ENCODE peak calls at places on chromosomes 16 and 17, in six cellular contexts. F is H1, J is SK-N-SH, H is GM12878, U is K562, Q is HepG2. E is an unnamed sample.

GRCh38 chr17:73710095-73710592 is 65.9 kb upstream of the SDK2 start:
- DNase-seq in F (peak), J (peak), H (peak), U (peak), Q (peak), E (peak)

GRCh38 chr16:86732621-86733297 is 154.4 kb downstream of the FOXL1 start:
- DNase-seq in F (peak), J (no peak), H (no peak), U (no peak), Q (no peak), E (no peak)

GRCh38 chr17:3735515-3735914 is 11.8 kb downstream of the HASPIN start:
- DNase-seq in F (no peak), J (no peak), H (no peak), U (no peak), Q (no peak), E (no peak)

GRCh38 chr17:52209507-52209906 is 51.0 kb upstream of the CA10 start:
- DNase-seq in F (no peak), J (no peak), H (no peak), U (no peak), Q (no peak), E (no peak)

GRCh38 chr16:11833951-11834695 is 17.2 kb downstream of the RSL1D1 start:
- DNase-seq in F (no peak), J (no peak), H (no peak), U (no peak), Q (peak), E (peak)

GRCh38 chr16:28981517-28981916 is 3.3 kb upstream of the LAT start:
- DNase-seq in F (peak), J (peak), H (no peak), U (peak), Q (peak), E (peak)

GRCh38 chr17:81527591-81528383 is at the start of gene FSCN2:
- DNase-seq in F (no peak), J (no peak), H (no peak), U (no peak), Q (no peak), E (no peak)

GRCh38 chr17:79005063-79005861 is 4.3 kb downstream of the CANT1 start:
- DNase-seq in F (no peak), J (no peak), H (no peak), U (no peak), Q (no peak), E (no peak)

GRCh38 chr16:23506606-23506994 is 3.7 kb downstream of the GGA2 start:
- DNase-seq in F (no peak), J (no peak), H (no peak), U (no peak), Q (no peak), E (no peak)

GRCh38 chr17:73349138-73349537 is 37.3 kb upstream of the CDC42EP4 start:
- DNase-seq in F (no peak), J (no peak), H (no peak), U (no peak), Q (no peak), E (no peak)

GRCh38 chr17:17874478-17874877 is 37.7 kb upstream of the SREBF1 start:
- DNase-seq in F (no peak), J (no peak), H (no peak), U (no peak), Q (no peak), E (no peak)

GRCh38 chr16:66014221-66014620 is 352.3 kb upstream of the CDH5 start:
- DNase-seq in F (no peak), J (no peak), H (no peak), U (no peak), Q (no peak), E (no peak)

GRCh38 chr17:16986391-16986790 is 14.5 kb upstream of the TNFRSF13B start:
- DNase-seq in F (no peak), J (no peak), H (no peak), U (no peak), Q (no peak), E (no peak)

GRCh38 chr17:47120521-47121095 is 68.5 kb downstream of the CDC27 start:
- DNase-seq in F (no peak), J (no peak), H (no peak), U (no peak), Q (no peak), E (no peak)

GRCh38 chr16:50244140-50244503 is 22.2 kb upstream of the ADCY7 start:
- DNase-seq in F (no peak), J (no peak), H (no peak), U (no peak), Q (no peak), E (no peak)

GRCh38 chr17:75398279-75398678 is 7.2 kb downstream of the GRB2 start:
- DNase-seq in F (no peak), J (no peak), H (no peak), U (no peak), Q (no peak), E (no peak)

GRCh38 chr17:30413109-30413508 is 34.4 kb downstream of the CPD start:
- DNase-seq in F (no peak), J (no peak), H (no peak), U (no peak), Q (no peak), E (no peak)

GRCh38 chr16:75319513-75320401 is 68.3 kb upstream of the BCAR1 start:
- DNase-seq in F (no peak), J (no peak), H (peak), U (no peak), Q (no peak), E (no peak)

GRCh38 chr16:12390074-12390473 is 413.5 kb downstream of the SNX29 start:
- DNase-seq in F (no peak), J (no peak), H (no peak), U (no peak), Q (no peak), E (no peak)

GRCh38 chr17:50211249-50212120 is 10.1 kb upstream of the COL1A1 start:
- DNase-seq in F (peak), J (peak), H (no peak), U (no peak), Q (no peak), E (no peak)

GRCh38 chr16:636206-637080 is at the start of gene METTL26:
- DNase-seq in F (peak), J (peak), H (peak), U (peak), Q (peak), E (peak)

GRCh38 chr16:637081-638018 is 1.2 kb upstream of the METTL26 start:
- DNase-seq in F (peak), J (peak), H (no peak), U (peak), Q (peak), E (peak)

GRCh38 chr16:638836-639235 is 2.7 kb upstream of the METTL26 start:
- DNase-seq in F (no peak), J (no peak), H (no peak), U (no peak), Q (no peak), E (no peak)

GRCh38 chr16:635573-636205 is 416 bp downstream of the METTL26 start:
- DNase-seq in F (no peak), J (no peak), H (no peak), U (peak), Q (no peak), E (no peak)

GRCh38 chr16:638034-638543 is 2.0 kb upstream of the METTL26 start:
- DNase-seq in F (no peak), J (no peak), H (no peak), U (no peak), Q (no peak), E (no peak)
- H3K4me3 ChIP-seq in F (no peak), J (no peak), H (no peak), U (no peak), Q (peak), E (no peak)

GRCh38 chr16:89448656-89449055 is 41.7 kb downstream of the ANKRD11 start:
- DNase-seq in F (no peak), J (no peak), H (no peak), U (no peak), Q (no peak), E (no peak)
- TF ChIP-seq GABPA in F (no peak), J (no peak), H (no peak), U (no peak), Q (no peak), E (no peak)

DNA sequence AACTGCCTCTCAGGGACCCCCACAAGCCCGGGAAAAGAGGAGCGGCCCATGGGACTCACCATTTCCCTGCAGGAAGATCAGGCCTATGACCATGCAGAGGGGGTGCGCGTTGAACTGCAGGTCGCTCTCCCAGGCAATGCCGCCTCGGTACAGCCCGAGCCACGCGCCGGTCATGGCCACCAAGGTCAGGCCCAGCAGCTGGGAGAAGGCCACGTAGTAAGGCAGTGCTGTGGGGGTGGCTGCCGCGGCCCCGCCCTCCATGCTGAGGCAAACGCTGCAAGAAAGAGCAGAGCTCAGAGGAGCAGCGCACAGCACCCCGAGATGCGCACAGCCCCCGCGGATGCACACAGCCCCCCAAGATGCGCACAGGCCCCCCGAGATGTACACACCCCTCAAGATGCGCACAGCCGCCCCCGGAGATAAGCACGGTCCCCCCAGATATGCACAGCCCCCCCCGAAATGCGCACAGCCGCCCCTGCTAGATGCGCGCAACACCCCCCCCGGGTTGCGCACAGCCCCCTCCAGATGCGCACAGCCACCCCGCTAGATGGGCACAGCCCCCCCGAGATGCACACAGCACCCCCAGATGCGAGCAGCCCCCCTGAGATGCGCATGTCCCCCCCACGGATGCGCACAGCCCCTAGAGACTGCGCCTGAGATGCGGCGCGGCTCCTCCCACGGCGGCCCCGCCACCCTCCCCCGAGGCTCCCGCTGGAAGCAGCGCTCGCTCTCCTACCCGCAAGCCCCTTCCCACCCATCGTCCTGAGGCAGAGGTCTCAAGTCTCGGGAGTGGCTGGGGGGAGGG is 8.6 kb downstream of the CYB561 start:
- DNase-seq in F (no peak), J (peak), H (no peak), U (peak), Q (no peak), E (no peak)
- H3K4me3 ChIP-seq in F (no peak), J (no peak), H (no peak), U (no peak), Q (no peak), E (no peak)

GRCh38 chr16:17070882-17071592 is 399.7 kb downstream of the XYLT1 start:
- DNase-seq in F (peak), J (no peak), H (peak), U (peak), Q (no peak), E (peak)
- TF ChIP-seq GABPA in F (no peak), J (no peak), H (no peak), U (no peak), Q (no peak), E (no peak)

DNA sequence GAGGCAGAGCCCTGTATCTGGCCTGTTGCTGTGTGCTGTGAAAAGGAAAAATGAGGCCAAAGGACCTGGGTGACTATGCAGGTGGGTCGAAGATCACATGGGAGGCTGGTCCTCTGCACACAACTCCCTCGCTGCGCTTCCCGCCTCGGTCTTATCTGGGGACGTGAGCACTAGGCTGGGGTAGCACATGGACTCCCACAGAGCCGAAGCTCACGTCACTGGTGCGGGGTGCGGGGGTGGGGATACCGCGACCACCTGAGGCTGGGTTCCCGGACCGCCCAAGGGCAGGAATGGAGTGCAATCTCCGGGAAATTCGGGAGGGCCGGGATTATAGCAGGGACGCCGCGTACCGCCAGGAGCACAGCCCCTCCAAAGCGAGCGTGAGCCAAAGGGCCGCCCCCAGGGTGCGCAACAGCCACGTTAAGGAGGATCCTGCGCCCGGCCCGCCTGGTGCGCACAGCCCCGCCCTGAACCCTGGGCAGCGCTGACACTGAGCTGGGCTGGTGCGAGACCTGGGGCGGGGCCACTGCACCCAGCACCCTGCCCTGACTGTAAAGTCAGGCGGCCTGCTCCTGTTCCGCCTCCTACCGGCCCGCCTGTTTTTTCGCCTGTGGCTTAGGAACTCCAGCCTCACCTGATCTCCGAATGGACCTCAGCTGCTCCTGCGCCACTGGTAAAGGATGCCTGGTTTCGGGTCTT is 4.8 kb downstream of the MT1A start:
- DNase-seq in F (peak), J (no peak), H (no peak), U (peak), Q (peak), E (peak)
- H3K4me3 ChIP-seq in F (peak), J (no peak), H (no peak), U (no peak), Q (peak), E (peak)

GRCh38 chr17:61806081-61806828 is 57.1 kb downstream of the BRIP1 start:
- DNase-seq in F (no peak), J (no peak), H (no peak), U (no peak), Q (no peak), E (no peak)
- TF ChIP-seq GABPA in F (no peak), J (no peak), H (no peak), U (no peak), Q (no peak), E (no peak)

GRCh38 chr16:6645758-6646423 is 686.8 kb upstream of the RBFOX1 start:
- DNase-seq in F (no peak), J (no peak), H (no peak), U (no peak), Q (no peak), E (no peak)

GRCh38 chr16:6642271-6642670 is 690.4 kb upstream of the RBFOX1 start:
- DNase-seq in F (no peak), J (no peak), H (no peak), U (no peak), Q (no peak), E (no peak)

GRCh38 chr16:6644916-6645315 is 687.7 kb upstream of the RBFOX1 start:
- DNase-seq in F (no peak), J (no peak), H (no peak), U (no peak), Q (no peak), E (no peak)

GRCh38 chr16:6643083-6643686 is 689.5 kb upstream of the RBFOX1 start:
- DNase-seq in F (peak), J (peak), H (peak), U (peak), Q (peak), E (peak)

GRCh38 chr16:6646891-6647290 is 685.8 kb upstream of the RBFOX1 start:
- DNase-seq in F (no peak), J (no peak), H (no peak), U (no peak), Q (no peak), E (no peak)
- H3K4me3 ChIP-seq in F (no peak), J (no peak), H (no peak), U (no peak), Q (no peak), E (no peak)

GRCh38 chr16:71895679-71896385 is 501 bp downstream of the IST1 start:
- DNase-seq in F (no peak), J (no peak), H (no peak), U (peak), Q (no peak), E (peak)
- TF ChIP-seq GABPA in F (no peak), J (peak), H (no peak), U (no peak), Q (no peak), E (no peak)